ENCODE peak calls at places on chromosomes 4 and X, in ten cellular contexts. M is cardiac muscle cell, G is fibroblast of lung, W is stomach, I is A549, K is lower lobe of right lung, C is pancreas, X is K562, A is endothelial cell of umbilical vein, P is ovary. V is an unnamed sample.
A peak's percentile ranks its signal among the peaks of the same experiment; 100 is the strongest.

GRCh38 chr4:112807083-112807482 is 170.1 kb downstream of the LARP7 start:
- DNase-seq in A (no peak), W (no peak), K (no peak), I (no peak), X (no peak), C (no peak), M (no peak), G (no peak), P (no peak), V (no peak)

GRCh38 chrX:53682885-53683555 is 3.5 kb downstream of the HUWE1 start:
- DNase-seq in K (no peak), A (peak; percentile 57), P (no peak), I (peak; percentile 79), M (peak; percentile 59), W (no peak), C (no peak), X (peak; percentile 43), G (peak; percentile 66), V (peak; percentile 50)

GRCh38 chr4:7950301-7951092 is 10.8 kb upstream of the AFAP1 start:
- DNase-seq in X (no peak), P (no peak), G (no peak), C (no peak), I (no peak), W (no peak), M (no peak), A (no peak), K (no peak), V (no peak)

GRCh38 chr4:41280010-41280409 is 23.3 kb downstream of the UCHL1 start:
- DNase-seq in P (no peak), W (no peak), K (no peak), M (peak; percentile 65), C (no peak), I (no peak), A (no peak), G (peak; percentile 36), X (no peak), V (no peak)

GRCh38 chr4:14111730-14112171 is 484.2 kb upstream of the BOD1L1 start:
- DNase-seq in I (peak; percentile 45), P (no peak), X (no peak), A (no peak), M (peak; percentile 59), G (peak; percentile 11), C (no peak), W (no peak), K (no peak), V (no peak)

GRCh38 chr4:109571494-109571893 is 11.4 kb downstream of the MCUB start:
- DNase-seq in K (no peak), M (no peak), X (no peak), P (no peak), C (no peak), A (no peak), I (no peak), G (no peak), W (no peak), V (no peak)

GRCh38 chr4:30619679-30620078 is 100.5 kb upstream of the PCDH7 start:
- DNase-seq in G (peak; percentile 84), C (no peak), X (no peak), M (peak; percentile 77), K (no peak), P (no peak), W (no peak), A (no peak), I (no peak), V (no peak)

GRCh38 chr4:102503301-102503746 is 2.2 kb downstream of the NFKB1 start:
- DNase-seq in C (no peak), A (peak; percentile 16), X (peak; percentile 21), M (no peak), W (no peak), G (no peak), I (peak; percentile 17), P (no peak), K (no peak), V (no peak)

GRCh38 chrX:153727108-153727931 is 2.7 kb downstream of the ABCD1 start:
- DNase-seq in X (no peak), G (peak; percentile 22), I (no peak), A (peak; percentile 28), K (peak; percentile 56), M (peak; percentile 33), C (peak; percentile 83), W (peak; percentile 78), P (peak; percentile 56), V (peak; percentile 67)
- H3K4me1 ChIP-seq in X (peaks cover 34% of the 10 kb centered on the region), G (peaks cover 10% of the 10 kb centered on the region), I (peaks cover 21% of the 10 kb centered on the region), A (peaks cover 21% of the 10 kb centered on the region), K (peaks cover 44% of the 10 kb centered on the region), M (peaks cover 16% of the 10 kb centered on the region), C (no peaks in the 10 kb centered on the region), W (peaks cover 52% of the 10 kb centered on the region), P (no peaks in the 10 kb centered on the region), V (peaks cover 44% of the 10 kb centered on the region)

GRCh38 chr4:44760142-44760898 is 34.0 kb upstream of the GNPDA2 start:
- DNase-seq in A (peak; percentile 26), C (no peak), P (no peak), I (peak; percentile 23), K (no peak), G (peak; percentile 57), X (peak; percentile 13), M (peak; percentile 65), W (no peak), V (no peak)
- TF ChIP-seq CTCF in A (peak; percentile 10), C (peak; percentile 9), P (no peak), I (peak; percentile 50), K (peak; percentile 52), G (peak; percentile 42), X (no peak), M (peak; percentile 49), W (peak; percentile 31), V (peak; percentile 41)

GRCh38 chr4:24642941-24643628 is 58.7 kb upstream of the DHX15 start:
- DNase-seq in P (no peak), W (no peak), C (no peak), A (no peak), K (no peak), M (peak; percentile 87), G (peak; percentile 79), I (peak; percentile 67), X (no peak), V (no peak)

GRCh38 chr4:24645765-24646550 is 61.6 kb upstream of the DHX15 start:
- DNase-seq in G (peak; percentile 55), W (no peak), K (no peak), M (no peak), A (no peak), P (no peak), C (no peak), X (no peak), I (no peak), V (no peak)

GRCh38 chr4:24646777-24647460 is 62.6 kb upstream of the DHX15 start:
- DNase-seq in A (no peak), K (no peak), W (no peak), G (peak; percentile 28), C (no peak), P (no peak), X (no peak), I (no peak), M (peak; percentile 56), V (no peak)

GRCh38 chr4:24643774-24644520 is 59.6 kb upstream of the DHX15 start:
- DNase-seq in M (peak; percentile 44), G (peak; percentile 26), W (no peak), K (no peak), X (no peak), P (no peak), C (no peak), A (no peak), I (no peak), V (no peak)

DNA sequence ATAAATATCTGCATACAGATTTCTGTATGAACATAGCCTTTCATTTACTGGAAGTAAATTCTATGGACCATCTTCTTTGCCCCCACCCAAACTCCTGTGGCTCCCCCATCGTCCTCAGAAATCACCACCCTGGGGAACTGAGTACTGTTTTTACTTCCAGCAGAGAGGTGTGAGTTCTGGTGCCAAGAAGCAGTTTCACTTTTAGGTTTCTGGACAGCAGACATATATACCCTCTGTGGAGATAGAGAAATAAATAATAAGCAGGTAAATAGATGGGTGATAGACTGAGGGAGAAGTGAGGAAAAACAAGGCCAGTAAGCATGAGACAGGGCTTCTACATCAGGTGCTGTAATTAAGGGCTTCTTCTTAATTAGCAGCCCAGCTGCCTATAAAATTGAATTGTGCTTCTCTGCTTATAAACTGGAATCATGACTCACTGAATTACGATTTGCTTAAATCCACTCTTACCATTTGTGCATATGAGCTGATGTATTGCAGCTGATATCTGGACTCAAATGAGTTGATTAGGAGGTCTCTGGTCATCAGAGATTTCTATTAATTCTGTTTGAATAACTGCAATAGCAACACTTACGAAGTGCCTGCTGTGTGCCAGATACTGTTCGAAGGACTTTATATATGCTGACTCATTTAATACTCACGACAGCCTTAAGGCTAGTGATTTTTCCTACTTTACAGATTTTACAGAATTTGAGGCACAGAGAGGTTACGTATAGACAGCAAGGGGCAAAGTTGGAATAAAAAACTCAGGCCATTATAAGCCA is 60.8 kb upstream of the DHX15 start:
- DNase-seq in P (no peak), A (no peak), I (no peak), M (peak; percentile 28), K (no peak), X (no peak), W (no peak), C (no peak), G (peak; percentile 52), V (no peak)
- H3K9me3 ChIP-seq in P (no peaks in the 10 kb centered on the region), A (no peaks in the 10 kb centered on the region), I (no peaks in the 10 kb centered on the region), M (no peaks in the 10 kb centered on the region), K (no peaks in the 10 kb centered on the region), X (no peaks in the 10 kb centered on the region), W (no peaks in the 10 kb centered on the region), C (no peaks in the 10 kb centered on the region), G (no peaks in the 10 kb centered on the region), V (no peaks in the 10 kb centered on the region)

GRCh38 chr4:108010167-108010566 is 20.5 kb downstream of the HADH start:
- DNase-seq in G (peak; percentile 34), M (no peak), W (no peak), C (no peak), K (no peak), P (no peak), X (no peak), A (no peak), I (no peak), V (no peak)

GRCh38 chr4:108007984-108008383 is 18.3 kb downstream of the HADH start:
- DNase-seq in P (no peak), G (no peak), X (no peak), K (no peak), W (no peak), A (no peak), C (no peak), M (no peak), I (no peak), V (no peak)

GRCh38 chr4:108004646-108005045 is 15.0 kb downstream of the HADH start:
- DNase-seq in W (no peak), C (no peak), P (no peak), M (no peak), G (no peak), K (no peak), X (no peak), A (no peak), I (no peak), V (no peak)

GRCh38 chr4:108006361-108006760 is 16.7 kb downstream of the HADH start:
- DNase-seq in C (no peak), K (no peak), G (no peak), M (no peak), X (no peak), A (no peak), I (no peak), P (no peak), W (no peak), V (no peak)

DNA sequence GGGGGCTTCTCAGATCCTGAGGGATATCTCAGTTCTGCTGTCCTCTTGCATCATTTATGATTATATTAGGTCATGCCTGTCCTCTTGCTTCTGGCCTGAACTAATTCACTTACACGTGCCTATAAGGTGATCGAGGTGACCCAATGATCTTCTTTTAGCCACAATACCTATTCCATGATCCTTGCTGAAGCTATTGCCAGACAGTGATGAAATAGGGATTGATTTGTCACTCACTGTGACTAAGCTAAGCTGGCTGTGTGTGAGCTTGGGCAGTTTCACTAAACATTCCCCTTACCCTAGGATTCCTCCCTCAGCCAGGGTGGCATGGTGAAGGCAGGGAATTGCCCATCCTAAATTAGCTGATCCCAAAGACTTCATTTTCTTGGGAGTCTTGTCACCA is 19.0 kb downstream of the HADH start:
- DNase-seq in C (no peak), I (no peak), G (peak; percentile 61), X (no peak), A (no peak), M (no peak), K (no peak), W (no peak), P (no peak), V (no peak)
- H3K4me1 ChIP-seq in C (no peaks in the 10 kb centered on the region), I (no peaks in the 10 kb centered on the region), G (peaks cover 6% of the 10 kb centered on the region), X (peaks cover 11% of the 10 kb centered on the region), A (no peaks in the 10 kb centered on the region), M (no peaks in the 10 kb centered on the region), K (no peaks in the 10 kb centered on the region), W (no peaks in the 10 kb centered on the region), P (peaks cover 9% of the 10 kb centered on the region), V (no peaks in the 10 kb centered on the region)

V was measured in Peyer's patch.